ENCODE peak calls at places on chromosomes 7 and 10, in five cellular contexts. C is B cell, N is right lobe of liver, T is DMS 273 treated with DMSO at 0.1 percent for 48 hours, D is prostate gland. Z is an unnamed sample.

GRCh38 chr10:105834261-105835059 is 1193.4 kb downstream of the SORCS3 start:
- DNase-seq in C (no peak), N (no peak), T (no peak), D (no peak), Z (no peak)

GRCh38 chr10:46175831-46176230 is 111.0 kb upstream of the ANTXRL start:
- DNase-seq in C (no peak), N (no peak), T (no peak), D (no peak), Z (no peak)

GRCh38 chr7:128924706-128925588 is 12.8 kb upstream of the IRF5 start:
- DNase-seq in C (no peak), N (no peak), T (no peak), D (no peak), Z (no peak)

GRCh38 chr10:71522438-71523144 is 125.9 kb downstream of the CDH23 start:
- DNase-seq in C (no peak), N (no peak), T (no peak), D (no peak), Z (no peak)

GRCh38 chr7:40746841-40747556 is 612.2 kb downstream of the SUGCT start:
- DNase-seq in C (no peak), N (no peak), T (no peak), D (no peak), Z (no peak)

GRCh38 chr7:37732253-37732652 is 48.7 kb downstream of the GPR141 start:
- DNase-seq in C (peak; percentile 38), N (no peak), T (no peak), D (peak; percentile 12), Z (peak; percentile 49)

GRCh38 chr7:158373761-158374545 is 213.7 kb downstream of the PTPRN2 start:
- DNase-seq in C (no peak), N (no peak), T (no peak), D (peak; percentile 21), Z (no peak)

GRCh38 chr7:19519443-19519977 is 189.3 kb downstream of the POLR1F start:
- DNase-seq in C (no peak), N (no peak), T (no peak), D (no peak), Z (no peak)

GRCh38 chr7:101743241-101743994 is 74.0 kb upstream of the CUX1 start:
- DNase-seq in C (peak; percentile 83), N (peak; percentile 52), T (no peak), D (peak; percentile 8), Z (peak; percentile 58)

GRCh38 chr7:78492146-78492545 is 693.6 kb downstream of the PHTF2 start:
- DNase-seq in C (no peak), N (no peak), T (no peak), D (no peak), Z (no peak)

GRCh38 chr7:95690367-95690947 is 81.9 kb upstream of the DYNC1I1 start:
- DNase-seq in C (peak; percentile 13), N (no peak), T (peak; percentile 34), D (no peak), Z (no peak)